ENCODE peak calls at places on chromosomes 12 and 14, in nine cellular contexts. H, M, C, I, K, Z, Q, Y and R are unnamed samples.
A peak's percentile ranks its signal among the peaks of the same experiment; 100 is the strongest.

GRCh38 chr14:22386924-22387775 is 201.9 kb downstream of the DAD1 start:
- DNase-seq in C (peak; percentile 87), Z (peak; percentile 34), I (peak; percentile 74), H (peak; percentile 57), K (peak; percentile 66), Y (peak; percentile 22), M (peak; percentile 88), Q (peak; percentile 72), R (no peak)

GRCh38 chr14:94653321-94653720 is 41.1 kb downstream of the SERPINA3 start:
- DNase-seq in C (peak; percentile 16), I (no peak), H (no peak), Z (no peak), Y (no peak), K (no peak), M (no peak), Q (no peak), R (no peak)

GRCh38 chr12:83092101-83092500 is 405.4 kb downstream of the TMTC2 start:
- DNase-seq in Z (no peak), C (no peak), H (no peak), I (no peak), M (no peak), Y (no peak), Q (no peak), K (no peak), R (no peak)

GRCh38 chr14:44785096-44785495 is 176.7 kb downstream of the KLHL28 start:
- DNase-seq in Y (no peak), I (no peak), C (no peak), K (no peak), Z (no peak), M (no peak), Q (no peak), H (no peak), R (no peak)

GRCh38 chr12:65232490-65233077 is 45.9 kb upstream of the MSRB3 start:
- DNase-seq in M (peak; percentile 45), Q (peak; percentile 22), Z (no peak), C (no peak), Y (no peak), H (no peak), K (no peak), I (no peak), R (no peak)

GRCh38 chr12:117098361-117099217 is 627 bp downstream of the TESC start:
- DNase-seq in Z (peak; percentile 20), K (no peak), H (no peak), I (peak; percentile 81), Y (no peak), M (no peak), Q (peak; percentile 37), C (no peak), R (no peak)

GRCh38 chr14:63677891-63678379 is 36.3 kb upstream of the WDR89 start:
- DNase-seq in K (no peak), H (no peak), M (peak; percentile 96), I (no peak), Y (no peak), C (no peak), Z (no peak), Q (peak; percentile 60), R (no peak)

GRCh38 chr14:95498622-95499353 is 17.7 kb downstream of the SYNE3 start:
- DNase-seq in Y (no peak), K (peak; percentile 41), I (no peak), Q (no peak), Z (no peak), M (no peak), C (no peak), H (no peak), R (no peak)

GRCh38 chr14:89415139-89415538 is 1.9 kb downstream of the FOXN3 start:
- DNase-seq in H (no peak), Z (no peak), I (no peak), Q (no peak), C (no peak), M (no peak), K (no peak), Y (no peak), R (no peak)

GRCh38 chr12:1246637-1247036 is 255.6 kb downstream of the ERC1 start:
- DNase-seq in K (no peak), Y (no peak), I (no peak), Z (no peak), C (no peak), M (no peak), H (no peak), Q (no peak), R (no peak)

GRCh38 chr12:117038023-117038680 is 61.1 kb downstream of the TESC start:
- DNase-seq in Z (no peak), H (no peak), Q (no peak), I (no peak), K (peak; percentile 12), Y (no peak), C (no peak), M (no peak), R (no peak)

GRCh38 chr14:21068521-21069387 is 1.4 kb upstream of the ARHGEF40 start:
- DNase-seq in Y (peak; percentile 47), K (peak; percentile 66), I (peak; percentile 69), C (peak; percentile 83), H (peak; percentile 72), Q (peak; percentile 53), Z (peak; percentile 58), M (peak; percentile 61), R (peak; percentile 38)

GRCh38 chr12:110266980-110267620 is 13.9 kb upstream of the ATP2A2 start:
- DNase-seq in Z (no peak), I (no peak), K (peak; percentile 74), Q (peak; percentile 83), C (peak; percentile 84), M (peak; percentile 77), Y (no peak), H (peak; percentile 54), R (no peak)

GRCh38 chr14:36268957-36269734 is 51.3 kb downstream of the MBIP start:
- DNase-seq in C (no peak), Z (no peak), Q (no peak), K (no peak), Y (no peak), M (no peak), H (no peak), I (no peak), R (no peak)

GRCh38 chr12:73629171-73629570 is 908.5 kb upstream of the ATXN7L3B start:
- DNase-seq in Y (no peak), M (no peak), K (no peak), H (no peak), I (no peak), Q (no peak), Z (no peak), C (no peak), R (no peak)

GRCh38 chr14:53840444-53840843 is 116.2 kb downstream of the BMP4 start:
- DNase-seq in Q (peak; percentile 72), Y (no peak), H (no peak), C (no peak), M (peak; percentile 96), I (no peak), K (no peak), Z (no peak), R (no peak)

GRCh38 chr12:102300824-102301461 is 103.3 kb upstream of the PMCH start:
- DNase-seq in I (peak; percentile 29), Z (no peak), H (no peak), Y (no peak), M (peak; percentile 35), K (no peak), Q (peak; percentile 67), C (no peak), R (no peak)

GRCh38 chr14:35927727-35928126 is 101.6 kb downstream of the BRMS1L start:
- DNase-seq in H (no peak), Y (no peak), K (no peak), C (no peak), Z (no peak), Q (peak; percentile 24), M (peak; percentile 51), I (no peak), R (no peak)

GRCh38 chr14:69493038-69493437 is 8.5 kb downstream of the PLEKHD1 start:
- DNase-seq in H (no peak), Z (no peak), Q (no peak), Y (no peak), M (no peak), I (no peak), C (no peak), K (no peak), R (no peak)

GRCh38 chr14:102663031-102663430 is 70.6 kb downstream of the RCOR1 start:
- DNase-seq in Y (no peak), M (no peak), I (no peak), K (no peak), C (no peak), Q (no peak), H (no peak), Z (no peak), R (no peak)

GRCh38 chr12:99948380-99948779 is 36.4 kb downstream of the ANKS1B start:
- DNase-seq in H (no peak), M (no peak), Y (no peak), Q (no peak), I (no peak), C (no peak), Z (no peak), K (no peak), R (no peak)

GRCh38 chr14:93951798-93952540 is 24.4 kb downstream of the ASB2 start:
- DNase-seq in I (no peak), Y (no peak), Z (no peak), C (no peak), M (no peak), H (no peak), K (no peak), Q (no peak), R (no peak)

DNA sequence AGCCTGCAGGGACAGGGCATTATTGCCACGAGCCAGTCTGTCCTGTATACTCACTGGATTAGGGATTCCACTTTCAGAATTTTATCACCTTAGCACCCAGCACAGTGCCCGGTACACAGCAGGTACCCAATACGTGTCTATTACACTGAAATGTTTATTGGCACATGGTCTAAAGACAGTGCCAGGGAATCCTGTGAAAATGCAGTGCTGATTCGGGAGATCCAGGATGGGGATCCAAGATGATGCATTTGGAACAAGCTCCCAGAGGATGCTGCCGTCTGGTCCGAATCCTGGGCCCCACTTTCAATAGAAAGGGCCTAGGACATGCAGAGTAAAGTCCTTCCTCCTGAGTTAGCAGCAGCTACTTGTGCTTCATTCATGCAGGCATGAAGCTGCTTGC is 230.7 kb downstream of the CACNA1C start:
- DNase-seq in Q (no peak), Y (no peak), M (no peak), C (peak; percentile 57), K (no peak), I (no peak), H (no peak), Z (no peak), R (no peak)
- H3K27ac ChIP-seq in Q (no peak overlapping the region), Y (peak overlapping the region; percentile 83), M (no peak overlapping the region), C (peak overlapping the region; percentile 77), K (peak overlapping the region; percentile 64), I (no peak overlapping the region), H (no peak overlapping the region), Z (no peak overlapping the region), R (no peak overlapping the region)

GRCh38 chr12:132953771-132954170 is 2.3 kb downstream of the ZNF605 start:
- DNase-seq in Y (no peak), Z (no peak), M (no peak), K (no peak), H (no peak), Q (no peak), I (no peak), C (no peak), R (no peak)
- H3K9me3 ChIP-seq in Y (peaks cover 51% of the 10 kb centered on the region), Z (no peaks in the 10 kb centered on the region), M (peaks cover 22% of the 10 kb centered on the region), K (peaks cover 2% of the 10 kb centered on the region), H (peaks cover 20% of the 10 kb centered on the region), Q (peaks cover 73% of the 10 kb centered on the region), I (peaks cover 19% of the 10 kb centered on the region), C (peaks cover 54% of the 10 kb centered on the region), R (peaks cover 11% of the 10 kb centered on the region)

GRCh38 chr12:12541782-12542181 is 20.9 kb downstream of the DUSP16 start:
- DNase-seq in H (no peak), Z (no peak), Y (no peak), I (no peak), C (no peak), K (no peak), M (no peak), Q (no peak), R (no peak)
- TF ChIP-seq CTCF in H (no peak), Z (no peak), Y (no peak), I (no peak), C (no peak), K (no peak), M (no peak), Q (no peak), R (no peak)

GRCh38 chr14:92922883-92923743 is at the start of gene CHGA:
- DNase-seq in C (no peak), Z (peak; percentile 55), M (no peak), Q (peak; percentile 38), H (peak; percentile 71), Y (peak; percentile 55), I (peak; percentile 68), K (peak; percentile 65), R (peak; percentile 17)
- H3K27ac ChIP-seq in C (no peak within 1 kb of the TSS), Z (no peak within 1 kb of the TSS), M (no peak within 1 kb of the TSS), Q (no peak within 1 kb of the TSS), H (no peak within 1 kb of the TSS), Y (no peak within 1 kb of the TSS), I (no peak within 1 kb of the TSS), K (no peak within 1 kb of the TSS), R (no peak within 1 kb of the TSS)